ENCODE peak calls at places on chromosomes 13 and 19, in nine cellular contexts. L is aorta, A is left lung, J is dorsolateral prefrontal cortex, C is Caco-2, Y is astrocyte, Z is HAP-1, B is body of pancreas, X is psoas muscle. W is an unnamed sample. For H3K27me3, the result is how much of the 10 kb centered on the place peaks cover.

GRCh38 chr13:81738364-81738763 is 1397.4 kb upstream of the SPRY2 start:
- DNase-seq in Z (no peak), L (no peak), Y (no peak), B (no peak), A (no peak), C (no peak), J (no peak), X (no peak), W (no peak)

GRCh38 chr13:105442941-105443340 is 1092.5 kb downstream of the EFNB2 start:
- DNase-seq in B (no peak), X (no peak), Z (no peak), L (no peak), J (no peak), C (no peak), Y (peak), A (no peak), W (no peak)

GRCh38 chr19:29662604-29663404 is 2.5 kb upstream of the PLEKHF1 start:
- DNase-seq in J (peak), B (peak), Z (no peak), Y (peak), A (peak), C (no peak), L (peak), X (peak), W (peak)

GRCh38 chr19:31140717-31141116 is 208.5 kb downstream of the TSHZ3 start:
- DNase-seq in Z (no peak), L (no peak), J (no peak), X (no peak), C (no peak), Y (peak), A (no peak), B (no peak), W (peak)

GRCh38 chr13:39273953-39274352 is 235.7 kb downstream of the NHLRC3 start:
- DNase-seq in B (no peak), Y (no peak), J (no peak), L (no peak), Z (peak), X (no peak), C (no peak), A (no peak), W (no peak)

GRCh38 chr19:11094520-11094894 is 5.2 kb downstream of the LDLR start:
- DNase-seq in C (no peak), X (no peak), J (no peak), A (no peak), L (no peak), Z (no peak), B (no peak), Y (no peak), W (no peak)

GRCh38 chr19:1164684-1165531 is 9.2 kb downstream of the SBNO2 start:
- DNase-seq in B (no peak), C (no peak), L (no peak), A (peak), Y (no peak), J (peak), X (peak), Z (no peak), W (no peak)

GRCh38 chr19:43489310-43489709 is 15.2 kb downstream of the PHLDB3 start:
- DNase-seq in X (no peak), J (no peak), L (no peak), Z (no peak), A (no peak), Y (no peak), C (no peak), B (no peak), W (no peak)

GRCh38 chr19:2462635-2463421 is 6.1 kb upstream of the LMNB2 start:
- DNase-seq in B (peak), X (peak), A (peak), Z (peak), C (peak), L (peak), Y (peak), J (peak), W (peak)

GRCh38 chr13:97196340-97196739 is 25.8 kb upstream of the MBNL2 start:
- DNase-seq in L (no peak), B (no peak), X (no peak), Y (no peak), Z (no peak), A (no peak), C (no peak), J (no peak), W (no peak)

GRCh38 chr13:97192166-97192565 is 30.0 kb upstream of the MBNL2 start:
- DNase-seq in C (no peak), Y (no peak), B (no peak), L (no peak), X (no peak), J (no peak), Z (no peak), A (no peak), W (no peak)

GRCh38 chr13:97191615-97192014 is 30.5 kb upstream of the MBNL2 start:
- DNase-seq in X (no peak), A (no peak), J (peak), Y (no peak), C (no peak), Z (no peak), L (no peak), B (no peak), W (no peak)

GRCh38 chr13:97193577-97193976 is 28.6 kb upstream of the MBNL2 start:
- DNase-seq in C (no peak), B (no peak), Y (no peak), A (no peak), Z (no peak), J (no peak), X (no peak), L (no peak), W (no peak)

GRCh38 chr13:97194473-97194872 is 27.7 kb upstream of the MBNL2 start:
- DNase-seq in B (no peak), L (no peak), J (no peak), Z (no peak), A (no peak), C (peak), Y (peak), X (no peak), W (peak)
- H3K27me3 ChIP-seq in B (under half), L (under half), J (under half), Z (under half), A (under half), C (under half), Y (under half), X (under half), W (under half)

GRCh38 chr19:18245297-18245696 is 19.1 kb upstream of the PDE4C start:
- DNase-seq in Z (no peak), L (no peak), Y (no peak), C (no peak), B (no peak), J (no peak), X (no peak), A (no peak), W (no peak)
- H3K27me3 ChIP-seq in Z (under half), L (under half), Y (under half), C (under half), B (under half), J (under half), X (under half), A (under half), W (under half)

DNA sequence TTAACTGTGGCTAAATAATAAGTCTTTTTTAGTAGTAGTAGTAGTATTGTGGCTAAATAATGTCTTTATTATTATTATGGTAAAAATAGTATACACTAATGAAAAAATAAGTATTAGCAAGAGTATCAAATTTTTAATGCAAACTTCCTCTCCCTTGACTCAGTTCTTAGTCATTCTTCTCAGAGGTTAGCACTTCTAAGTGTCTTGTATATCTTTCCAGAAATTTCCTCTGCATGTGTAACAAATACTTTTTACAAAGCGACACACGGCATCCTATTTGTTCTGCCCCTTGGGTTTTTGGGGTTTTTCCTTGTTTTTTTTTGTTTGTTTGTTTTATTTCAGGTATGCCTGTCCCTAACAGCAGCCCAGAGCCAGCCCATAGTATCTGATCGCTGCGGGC is 20.9 kb downstream of the SIN3B start:
- DNase-seq in L (no peak), J (no peak), B (no peak), Z (no peak), X (no peak), Y (peak), A (no peak), C (no peak), W (no peak)
- H3K27me3 ChIP-seq in L (under half), J (under half), B (under half), Z (under half), X (under half), Y (under half), A (under half), C (under half), W (under half)

DNA sequence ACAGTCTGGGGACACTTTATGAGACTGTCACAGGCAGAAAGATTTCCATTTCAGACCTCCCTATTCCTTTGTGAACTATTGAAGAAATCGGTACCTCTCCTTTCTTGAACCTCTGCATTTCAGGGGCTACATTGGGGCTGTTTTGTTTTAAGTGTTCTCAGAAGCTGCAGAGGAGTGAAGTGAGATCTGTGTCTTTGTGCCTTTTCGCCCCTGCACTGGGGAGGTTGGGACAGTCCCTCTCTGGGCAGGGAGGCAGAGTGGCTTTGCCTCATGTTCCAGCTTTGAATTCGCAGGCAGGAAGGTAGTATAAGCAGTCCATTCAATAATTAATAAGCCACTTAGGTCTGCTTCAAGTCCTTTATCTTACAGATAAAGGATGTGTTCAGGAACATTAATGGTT is 9.5 kb upstream of the AMER2 start:
- DNase-seq in B (no peak), C (no peak), Z (no peak), L (no peak), Y (no peak), X (no peak), J (no peak), A (no peak), W (no peak)
- H3K27me3 ChIP-seq in B (under half), C (under half), Z (under half), L (under half), Y (under half), X (under half), J (under half), A (under half), W (under half)